ENCODE peak calls at places on chromosomes 5 and 9, in five cellular contexts. M, V, I, G and K are unnamed samples.

GRCh38 chr5:107135391-107135790 is 535.3 kb downstream of the EFNA5 start:
- DNase-seq in M (no peak), V (no peak), I (no peak), G (no peak), K (no peak)

GRCh38 chr9:121620777-121621437 is 30.5 kb upstream of the DAB2IP start:
- DNase-seq in M (no peak), V (no peak), I (no peak), G (no peak), K (no peak)

GRCh38 chr9:85602742-85603141 is 139.0 kb downstream of the AGTPBP1 start:
- DNase-seq in M (no peak), V (no peak), I (no peak), G (no peak), K (no peak)

GRCh38 chr5:172549708-172550095 is 91.4 kb upstream of the NEURL1B start:
- DNase-seq in M (no peak), V (no peak), I (no peak), G (no peak), K (no peak)

GRCh38 chr5:79954620-79955019 is 36.4 kb downstream of the MTX3 start:
- DNase-seq in M (no peak), V (no peak), I (no peak), G (no peak), K (no peak)

GRCh38 chr5:133225671-133226152 is 173.9 kb downstream of the HSPA4 start:
- DNase-seq in M (no peak), V (no peak), I (no peak), G (peak), K (no peak)

GRCh38 chr9:135797507-135798302 is 95.7 kb downstream of the KCNT1 start:
- DNase-seq in M (no peak), V (no peak), I (peak), G (peak), K (no peak)

GRCh38 chr5:80010754-80011392 is 19.8 kb upstream of the MTX3 start:
- DNase-seq in M (no peak), V (no peak), I (no peak), G (no peak), K (no peak)

GRCh38 chr5:76807296-76807695 is 11.5 kb upstream of the F2RL1 start:
- DNase-seq in M (no peak), V (no peak), I (no peak), G (no peak), K (no peak)

GRCh38 chr5:162256711-162257110 is 189.1 kb downstream of the GABRG2 start:
- DNase-seq in M (no peak), V (no peak), I (no peak), G (no peak), K (no peak)

GRCh38 chr5:16350816-16351215 is 114.8 kb downstream of the ZNF622 start:
- DNase-seq in M (no peak), V (no peak), I (no peak), G (no peak), K (no peak)

GRCh38 chr5:54063817-54064216 is 246.6 kb downstream of the ARL15 start:
- DNase-seq in M (no peak), V (no peak), I (no peak), G (peak), K (no peak)

GRCh38 chr5:34957857-34958690 is 28.7 kb downstream of the DNAJC21 start:
- DNase-seq in M (no peak), V (no peak), I (no peak), G (peak), K (no peak)

GRCh38 chr9:137703842-137704508 is 85.2 kb downstream of the EHMT1 start:
- DNase-seq in M (no peak), V (no peak), I (no peak), G (no peak), K (no peak)

GRCh38 chr5:100846722-100847121 is 56.4 kb downstream of the ST8SIA4 start:
- DNase-seq in M (no peak), V (no peak), I (no peak), G (no peak), K (no peak)

GRCh38 chr5:157323107-157323706 is 57.3 kb downstream of the CYFIP2 start:
- DNase-seq in M (no peak), V (no peak), I (no peak), G (no peak), K (no peak)

GRCh38 chr5:128020012-128020411 is 63.6 kb upstream of the SLC12A2 start:
- DNase-seq in M (no peak), V (no peak), I (no peak), G (no peak), K (no peak)

GRCh38 chr5:151740336-151740942 is 18.0 kb downstream of the ATOX1 start:
- DNase-seq in M (peak), V (peak), I (peak), G (peak), K (no peak)